ENCODE peak calls at places on chromosomes 2 and 18, in six cellular contexts. E, Z, O, J, A and G are unnamed samples.

GRCh38 chr2:96260404-96261260 is 5.2 kb downstream of the TMEM127 start:
- DNase-seq in E (no peak), O (peak), J (peak), A (peak), Z (peak), G (peak)

GRCh38 chr2:193963472-193964119 is 1693.4 kb upstream of the SLC39A10 start:
- DNase-seq in J (no peak), A (no peak), O (peak), E (no peak), Z (peak), G (no peak)

GRCh38 chr2:106649306-106649705 is 162.1 kb downstream of the CD8B2 start:
- DNase-seq in J (no peak), O (no peak), E (no peak), Z (no peak), A (no peak), G (no peak)

GRCh38 chr18:13823707-13824395 is at the start of gene MC5R:
- DNase-seq in O (peak), A (peak), J (no peak), Z (peak), E (peak), G (peak)

GRCh38 chr2:141906673-141907072 is 224.1 kb downstream of the LRP1B start:
- DNase-seq in A (no peak), E (no peak), Z (no peak), J (no peak), O (no peak), G (no peak)

GRCh38 chr2:78411284-78411683 is 614.2 kb upstream of the REG3G start:
- DNase-seq in E (no peak), A (no peak), Z (no peak), J (no peak), O (no peak), G (no peak)

GRCh38 chr2:11395971-11396689 is 51.7 kb upstream of the ROCK2 start:
- DNase-seq in Z (no peak), J (no peak), O (no peak), A (no peak), E (no peak), G (no peak)

GRCh38 chr2:45857848-45858520 is 206.5 kb downstream of the PRKCE start:
- DNase-seq in Z (no peak), E (no peak), O (no peak), J (no peak), A (no peak), G (no peak)

GRCh38 chr18:61988100-61988499 is 95.3 kb upstream of the RNF152 start:
- DNase-seq in A (no peak), Z (no peak), O (peak), J (no peak), E (no peak), G (no peak)

GRCh38 chr2:36512705-36513104 is 85.3 kb downstream of the FEZ2 start:
- DNase-seq in J (no peak), E (no peak), Z (no peak), O (no peak), A (no peak), G (no peak)

GRCh38 chr18:37302519-37302918 is 263.1 kb downstream of the CELF4 start:
- DNase-seq in E (no peak), O (no peak), A (no peak), Z (no peak), J (no peak), G (no peak)

GRCh38 chr18:27378396-27379094 is 193.4 kb upstream of the CHST9 start:
- DNase-seq in Z (peak), O (peak), J (no peak), E (no peak), A (no peak), G (no peak)

GRCh38 chr2:196130039-196130825 is 41.1 kb downstream of the STK17B start:
- DNase-seq in A (no peak), J (no peak), O (no peak), Z (peak), E (no peak), G (no peak)

GRCh38 chr2:127531133-127531709 is 4.3 kb upstream of the MYO7B start:
- DNase-seq in J (no peak), E (no peak), O (no peak), A (no peak), Z (no peak), G (peak)
- TF ChIP-seq CTCF in J (no peak), E (no peak), O (no peak), A (no peak), Z (no peak), G (peak)

GRCh38 chr2:151651274-151651673 is 83.0 kb downstream of the NEB start:
- DNase-seq in A (no peak), E (no peak), J (no peak), Z (no peak), O (no peak), G (no peak)
- TF ChIP-seq CTCF in A (no peak), E (no peak), J (no peak), Z (no peak), O (no peak), G (no peak)

GRCh38 chr18:35775887-35776286 is 194.3 kb downstream of the GALNT1 start:
- DNase-seq in A (no peak), J (no peak), Z (peak), O (peak), E (no peak), G (no peak)
- TF ChIP-seq CTCF in A (no peak), J (no peak), Z (no peak), O (no peak), E (no peak), G (no peak)

GRCh38 chr2:137508739-137509384 is 455.4 kb upstream of the HNMT start:
- DNase-seq in A (no peak), J (no peak), O (no peak), Z (no peak), E (no peak), G (no peak)
- TF ChIP-seq CTCF in A (no peak), J (no peak), O (no peak), Z (no peak), E (no peak), G (no peak)

GRCh38 chr2:241595600-241596140 is 37.1 kb downstream of the BOK start:
- DNase-seq in E (peak), J (no peak), O (no peak), A (no peak), Z (peak), G (no peak)
- TF ChIP-seq CTCF in E (no peak), J (no peak), O (peak), A (no peak), Z (peak), G (no peak)